ENCODE peak calls at places on chromosome 11, in six cellular contexts. G, S, Y, U, W and I are unnamed samples. For H3K4me1 and H3K27me3, the result is how much of the 10 kb centered on the place peaks cover.

GRCh38 chr11:110148775-110149744 is 55.9 kb downstream of the ZC3H12C start:
- DNase-seq in G (peak), S (no peak), Y (no peak), U (peak), W (no peak), I (no peak)

GRCh38 chr11:46942172-46942571 is 5.6 kb downstream of the CSTPP1 start:
- DNase-seq in G (no peak), S (no peak), Y (no peak), U (no peak), W (no peak), I (no peak)

GRCh38 chr11:110761994-110762393 is 49.8 kb upstream of the ARHGAP20 start:
- DNase-seq in G (no peak), S (no peak), Y (no peak), U (no peak), W (no peak), I (no peak)

GRCh38 chr11:35682230-35683195 is 19.9 kb downstream of the TRIM44 start:
- DNase-seq in G (no peak), S (no peak), Y (no peak), U (no peak), W (no peak), I (no peak)

GRCh38 chr11:110076388-110076965 is 16.7 kb upstream of the ZC3H12C start:
- DNase-seq in G (no peak), S (peak), Y (peak), U (peak), W (no peak), I (no peak)

GRCh38 chr11:120956710-120957500 is 67.0 kb upstream of the TBCEL start:
- DNase-seq in G (no peak), S (no peak), Y (peak), U (peak), W (no peak), I (no peak)

GRCh38 chr11:111019931-111020381 is 225.6 kb upstream of the POU2AF2 start:
- DNase-seq in G (no peak), S (no peak), Y (no peak), U (no peak), W (no peak), I (no peak)

GRCh38 chr11:47850337-47850736 is 2.2 kb upstream of the NUP160 start:
- DNase-seq in G (no peak), S (no peak), Y (no peak), U (no peak), W (no peak), I (no peak)

GRCh38 chr11:69640995-69641581 is at the start of gene CCND1:
- DNase-seq in G (peak), S (peak), Y (peak), U (peak), W (peak), I (no peak)

GRCh38 chr11:109857637-109858036 is 235.6 kb upstream of the ZC3H12C start:
- DNase-seq in G (no peak), S (no peak), Y (no peak), U (no peak), W (no peak), I (no peak)

GRCh38 chr11:61777234-61778090 is 14.9 kb downstream of the TMEM258 start:
- DNase-seq in G (no peak), S (no peak), Y (peak), U (no peak), W (peak), I (peak)

GRCh38 chr11:120568572-120569307 is 57.2 kb downstream of the GRIK4 start:
- DNase-seq in G (peak), S (no peak), Y (no peak), U (no peak), W (no peak), I (no peak)

GRCh38 chr11:126212089-126212660 is 593 bp downstream of the FAM118B start:
- DNase-seq in G (no peak), S (no peak), Y (no peak), U (peak), W (no peak), I (no peak)

GRCh38 chr11:24386551-24387404 is 110.1 kb upstream of the LUZP2 start:
- DNase-seq in G (no peak), S (no peak), Y (no peak), U (peak), W (no peak), I (no peak)

GRCh38 chr11:62922653-62923371 is 1.6 kb upstream of the CHRM1 start:
- DNase-seq in G (no peak), S (no peak), Y (no peak), U (no peak), W (no peak), I (no peak)

GRCh38 chr11:15446315-15446714 is 331.6 kb downstream of the INSC start:
- DNase-seq in G (no peak), S (no peak), Y (no peak), U (no peak), W (no peak), I (no peak)

GRCh38 chr11:57680552-57680874 is 12.6 kb downstream of the ZDHHC5 start:
- DNase-seq in G (no peak), S (no peak), Y (no peak), U (peak), W (no peak), I (no peak)

GRCh38 chr11:64074239-64074638 is 38.5 kb downstream of the FLRT1 start:
- DNase-seq in G (no peak), S (no peak), Y (no peak), U (no peak), W (no peak), I (no peak)

GRCh38 chr11:124581817-124582216 is 12.0 kb downstream of the OR8A1 start:
- DNase-seq in G (no peak), S (no peak), Y (no peak), U (no peak), W (no peak), I (no peak)

GRCh38 chr11:128694618-128695481 is 978 bp downstream of the FLI1 start:
- DNase-seq in G (no peak), S (no peak), Y (peak), U (no peak), W (peak), I (no peak)

GRCh38 chr11:111631666-111632039 is 29.4 kb downstream of the SIK2 start:
- DNase-seq in G (no peak), S (no peak), Y (no peak), U (peak), W (no peak), I (no peak)

GRCh38 chr11:94602430-94603372 is 35.5 kb downstream of the PIWIL4 start:
- DNase-seq in G (no peak), S (peak), Y (no peak), U (peak), W (peak), I (no peak)

GRCh38 chr11:120520091-120520822 is 8.7 kb downstream of the GRIK4 start:
- DNase-seq in G (no peak), S (no peak), Y (no peak), U (no peak), W (no peak), I (no peak)

GRCh38 chr11:48081151-48082010 is 101.0 kb downstream of the PTPRJ start:
- DNase-seq in G (no peak), S (no peak), Y (no peak), U (peak), W (peak), I (no peak)

GRCh38 chr11:111018571-111018970 is 227.0 kb upstream of the POU2AF2 start:
- DNase-seq in G (no peak), S (no peak), Y (no peak), U (no peak), W (no peak), I (no peak)

GRCh38 chr11:44858796-44859527 is 91.7 kb downstream of the TP53I11 start:
- DNase-seq in G (no peak), S (no peak), Y (peak), U (no peak), W (no peak), I (no peak)

GRCh38 chr11:10898763-10899541 is 41.1 kb upstream of the ZBED5 start:
- DNase-seq in G (no peak), S (no peak), Y (no peak), U (no peak), W (no peak), I (no peak)

GRCh38 chr11:125468852-125469251 is 27.2 kb downstream of the FEZ1 start:
- DNase-seq in G (no peak), S (no peak), Y (no peak), U (no peak), W (no peak), I (no peak)

GRCh38 chr11:63613517-63614135 is 607 bp downstream of the PLAAT3 start:
- DNase-seq in G (no peak), S (no peak), Y (peak), U (no peak), W (peak), I (peak)

GRCh38 chr11:27910186-27910941 is 197.6 kb downstream of the KIF18A start:
- DNase-seq in G (no peak), S (peak), Y (no peak), U (peak), W (no peak), I (no peak)

GRCh38 chr11:119056397-119056999 is 507 bp downstream of the HYOU1 start:
- DNase-seq in G (no peak), S (no peak), Y (peak), U (peak), W (peak), I (peak)

GRCh38 chr11:1953489-1954284 is 6.6 kb downstream of the MRPL23 start:
- DNase-seq in G (no peak), S (no peak), Y (no peak), U (no peak), W (no peak), I (no peak)

GRCh38 chr11:2089536-2090165 is 49.5 kb downstream of the IGF2 start:
- DNase-seq in G (peak), S (peak), Y (peak), U (peak), W (no peak), I (no peak)

GRCh38 chr11:120546312-120547205 is 35.0 kb downstream of the GRIK4 start:
- DNase-seq in G (peak), S (peak), Y (peak), U (peak), W (peak), I (no peak)

GRCh38 chr11:117282956-117283355 is 8.2 kb upstream of the BACE1-AS start:
- DNase-seq in G (no peak), S (no peak), Y (no peak), U (no peak), W (no peak), I (no peak)

GRCh38 chr11:78151804-78152203 is 12.4 kb upstream of the ALG8 start:
- DNase-seq in G (no peak), S (no peak), Y (no peak), U (no peak), W (no peak), I (no peak)

GRCh38 chr11:79170289-79170688 is 270.5 kb downstream of the TENM4 start:
- DNase-seq in G (no peak), S (no peak), Y (no peak), U (no peak), W (no peak), I (no peak)

GRCh38 chr11:79168530-79169110 is 272.2 kb downstream of the TENM4 start:
- DNase-seq in G (no peak), S (no peak), Y (no peak), U (peak), W (no peak), I (no peak)

GRCh38 chr11:79179087-79179486 is 261.7 kb downstream of the TENM4 start:
- DNase-seq in G (no peak), S (no peak), Y (no peak), U (no peak), W (no peak), I (no peak)

GRCh38 chr11:79173615-79174014 is 267.2 kb downstream of the TENM4 start:
- DNase-seq in G (no peak), S (no peak), Y (no peak), U (no peak), W (peak), I (no peak)

GRCh38 chr11:79174045-79175008 is 266.5 kb downstream of the TENM4 start:
- DNase-seq in G (no peak), S (no peak), Y (peak), U (no peak), W (no peak), I (no peak)
- H3K27ac ChIP-seq in G (no peak), S (no peak), Y (no peak), U (no peak), W (no peak), I (no peak)

DNA sequence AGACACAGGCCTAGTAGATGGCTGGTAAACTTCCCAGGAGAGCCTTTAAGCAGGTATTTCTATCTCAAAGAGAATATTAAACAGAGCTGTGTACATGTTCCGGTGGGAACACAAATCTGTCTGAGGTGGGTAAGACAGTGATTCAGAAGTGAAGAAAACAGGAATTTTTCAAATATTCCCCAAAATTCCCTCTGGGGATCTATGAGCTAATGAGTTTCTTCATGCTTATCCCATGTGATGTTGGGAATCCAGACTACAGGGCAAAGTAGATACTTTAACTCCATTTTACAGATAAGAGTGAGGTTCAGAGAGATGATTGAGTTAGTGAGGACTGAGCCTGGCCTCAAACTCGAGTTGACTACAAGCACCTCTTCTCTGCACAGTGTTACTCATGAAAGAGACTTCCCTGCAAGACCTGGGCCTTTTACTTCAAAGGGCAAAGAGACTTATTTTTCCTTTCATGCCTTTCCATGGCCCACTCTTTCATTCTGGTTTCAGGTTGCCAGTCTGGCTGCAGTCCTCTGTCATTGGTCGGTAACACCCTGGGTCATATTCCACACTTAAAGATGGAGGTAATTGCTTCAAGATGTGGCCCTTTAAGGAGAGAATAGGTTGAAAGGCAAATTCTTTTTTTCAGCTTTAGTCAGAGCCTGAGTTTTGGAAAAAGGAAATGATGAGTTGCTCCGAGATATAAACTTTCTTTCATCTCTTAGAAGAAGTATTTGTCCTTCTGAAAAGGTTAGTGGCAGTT is 70.1 kb downstream of the CYB5R2 start:
- DNase-seq in G (no peak), S (no peak), Y (no peak), U (no peak), W (no peak), I (no peak)
- H3K4me1 ChIP-seq in G (under half), S (under half), Y (under half), U (under half), W (under half), I (under half)

GRCh38 chr11:13007702-13008435 is 1.2 kb upstream of the RASSF10 start:
- DNase-seq in G (no peak), S (no peak), Y (no peak), U (peak), W (no peak), I (no peak)
- H3K27me3 ChIP-seq in G (under half), S (under half), Y (under half), U (under half), W (half or more), I (under half)

GRCh38 chr11:104432526-104432925 is 268.6 kb upstream of the PDGFD start:
- DNase-seq in G (peak), S (no peak), Y (no peak), U (no peak), W (no peak), I (no peak)

GRCh38 chr11:104432981-104433380 is 269.0 kb upstream of the PDGFD start:
- DNase-seq in G (no peak), S (no peak), Y (no peak), U (no peak), W (no peak), I (no peak)

GRCh38 chr11:104435498-104435897 is 271.6 kb upstream of the PDGFD start:
- DNase-seq in G (no peak), S (no peak), Y (no peak), U (no peak), W (no peak), I (no peak)

GRCh38 chr11:104433751-104434150 is 269.8 kb upstream of the PDGFD start:
- DNase-seq in G (no peak), S (no peak), Y (no peak), U (no peak), W (no peak), I (no peak)
- H3K27ac ChIP-seq in G (no peak), S (no peak), Y (no peak), U (no peak), W (no peak), I (no peak)

GRCh38 chr11:71249301-71249700 is 3.1 kb downstream of the SHANK2 start:
- DNase-seq in G (no peak), S (no peak), Y (peak), U (no peak), W (no peak), I (no peak)
- H3K4me1 ChIP-seq in G (under half), S (under half), Y (under half), U (under half), W (under half), I (under half)

GRCh38 chr11:79242616-79243015 is 198.2 kb downstream of the TENM4 start:
- DNase-seq in G (no peak), S (no peak), Y (no peak), U (no peak), W (no peak), I (no peak)

GRCh38 chr11:79244175-79244804 is 196.5 kb downstream of the TENM4 start:
- DNase-seq in G (no peak), S (no peak), Y (no peak), U (peak), W (no peak), I (no peak)

GRCh38 chr11:79241842-79242241 is 199.0 kb downstream of the TENM4 start:
- DNase-seq in G (no peak), S (no peak), Y (no peak), U (no peak), W (no peak), I (no peak)

GRCh38 chr11:79244805-79245197 is 196.0 kb downstream of the TENM4 start:
- DNase-seq in G (no peak), S (no peak), Y (no peak), U (no peak), W (no peak), I (no peak)

GRCh38 chr11:79243412-79244174 is 197.2 kb downstream of the TENM4 start:
- DNase-seq in G (no peak), S (no peak), Y (no peak), U (no peak), W (no peak), I (no peak)
- H3K27me3 ChIP-seq in G (under half), S (under half), Y (under half), U (under half), W (under half), I (under half)

DNA sequence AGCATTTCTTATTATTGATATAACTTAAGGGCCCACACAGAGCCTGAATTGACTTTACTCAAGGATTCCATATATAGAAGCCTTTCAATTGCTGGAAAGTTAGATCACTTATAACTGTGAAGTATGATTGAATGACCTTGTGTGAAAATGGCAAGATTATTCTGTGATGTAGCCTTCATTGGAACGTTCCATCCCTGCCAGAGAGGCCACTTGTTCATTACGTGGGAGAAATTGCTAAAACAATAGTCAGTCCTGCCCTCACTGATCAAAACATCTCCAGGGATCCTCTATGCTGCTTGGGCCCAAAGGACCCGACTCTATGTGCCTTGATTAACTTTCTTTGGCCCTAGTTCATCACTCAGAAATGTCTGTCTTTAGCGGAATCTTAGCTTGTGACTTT is 159.5 kb upstream of the BLID start:
- DNase-seq in G (no peak), S (no peak), Y (no peak), U (no peak), W (no peak), I (no peak)
- H3K27ac ChIP-seq in G (no peak), S (no peak), Y (no peak), U (no peak), W (no peak), I (no peak)

GRCh38 chr11:30553521-30554110 is 32.5 kb downstream of the MPPED2 start:
- DNase-seq in G (no peak), S (no peak), Y (no peak), U (no peak), W (no peak), I (no peak)
- H3K4me1 ChIP-seq in G (under half), S (under half), Y (under half), U (under half), W (under half), I (under half)